ENCODE peak calls at places on chromosome X, in nine cellular contexts. One of them, this sample, is unnamed.

GRCh38 chrX:22135994-22136684 is 104.0 kb downstream of the PHEX start:
- DNase-seq in neural crest cell: peak
- DNase-seq in AG04449: no peak
- DNase-seq in choroid plexus epithelial cell: peak
- DNase-seq in hepatocyte: peak
- DNase-seq in WTC11: no peak
- DNase-seq in GM20000: peak
- DNase-seq in HFF-Myc: no peak
- DNase-seq in omental fat pad: no peak
- DNase-seq in this sample: no peak

GRCh38 chrX:74450803-74451449 is 29.6 kb downstream of the SLC16A2 start:
- DNase-seq in neural crest cell: no peak
- DNase-seq in AG04449: peak
- DNase-seq in choroid plexus epithelial cell: peak
- DNase-seq in hepatocyte: peak
- DNase-seq in WTC11: no peak
- DNase-seq in GM20000: no peak
- DNase-seq in HFF-Myc: peak
- DNase-seq in omental fat pad: peak
- DNase-seq in this sample: no peak

GRCh38 chrX:115030635-115031034 is 13.2 kb upstream of the IL13RA2 start:
- DNase-seq in neural crest cell: no peak
- DNase-seq in AG04449: no peak
- DNase-seq in choroid plexus epithelial cell: no peak
- DNase-seq in hepatocyte: peak
- DNase-seq in WTC11: no peak
- DNase-seq in GM20000: no peak
- DNase-seq in HFF-Myc: no peak
- DNase-seq in omental fat pad: no peak
- DNase-seq in this sample: no peak

GRCh38 chrX:16778993-16779392 is 7.3 kb upstream of the TXLNG start:
- DNase-seq in neural crest cell: no peak
- DNase-seq in AG04449: no peak
- DNase-seq in choroid plexus epithelial cell: no peak
- DNase-seq in hepatocyte: no peak
- DNase-seq in WTC11: no peak
- DNase-seq in GM20000: no peak
- DNase-seq in HFF-Myc: no peak
- DNase-seq in omental fat pad: no peak
- DNase-seq in this sample: no peak

GRCh38 chrX:96407043-96407442 is 277.6 kb upstream of the DIAPH2 start:
- DNase-seq in neural crest cell: no peak
- DNase-seq in AG04449: no peak
- DNase-seq in choroid plexus epithelial cell: peak
- DNase-seq in hepatocyte: peak
- DNase-seq in WTC11: no peak
- DNase-seq in GM20000: no peak
- DNase-seq in HFF-Myc: no peak
- DNase-seq in omental fat pad: no peak
- DNase-seq in this sample: no peak

GRCh38 chrX:13059676-13060499 is 15.5 kb upstream of the FAM9C start:
- DNase-seq in neural crest cell: no peak
- DNase-seq in AG04449: no peak
- DNase-seq in choroid plexus epithelial cell: peak
- DNase-seq in hepatocyte: peak
- DNase-seq in WTC11: no peak
- DNase-seq in GM20000: no peak
- DNase-seq in HFF-Myc: no peak
- DNase-seq in omental fat pad: no peak
- DNase-seq in this sample: no peak

GRCh38 chrX:149461746-149462145 is 43.4 kb downstream of the IDS start:
- DNase-seq in neural crest cell: no peak
- DNase-seq in AG04449: no peak
- DNase-seq in choroid plexus epithelial cell: no peak
- DNase-seq in hepatocyte: no peak
- DNase-seq in WTC11: no peak
- DNase-seq in GM20000: no peak
- DNase-seq in HFF-Myc: no peak
- DNase-seq in omental fat pad: no peak
- DNase-seq in this sample: no peak

GRCh38 chrX:861335-861890 is 230.8 kb downstream of the SHOX start:
- DNase-seq in neural crest cell: no peak
- DNase-seq in AG04449: no peak
- DNase-seq in choroid plexus epithelial cell: peak
- DNase-seq in hepatocyte: no peak
- DNase-seq in WTC11: no peak
- DNase-seq in GM20000: no peak
- DNase-seq in HFF-Myc: no peak
- DNase-seq in omental fat pad: no peak
- DNase-seq in this sample: no peak

GRCh38 chrX:150329282-150329681 is 33.8 kb upstream of the MAMLD1 start:
- DNase-seq in neural crest cell: no peak
- DNase-seq in AG04449: no peak
- DNase-seq in choroid plexus epithelial cell: no peak
- DNase-seq in hepatocyte: no peak
- DNase-seq in WTC11: no peak
- DNase-seq in GM20000: no peak
- DNase-seq in HFF-Myc: no peak
- DNase-seq in omental fat pad: no peak
- DNase-seq in this sample: no peak

GRCh38 chrX:55253528-55253927 is 11.2 kb downstream of the PAGE3 start:
- DNase-seq in neural crest cell: no peak
- DNase-seq in AG04449: no peak
- DNase-seq in choroid plexus epithelial cell: no peak
- DNase-seq in hepatocyte: no peak
- DNase-seq in WTC11: no peak
- DNase-seq in GM20000: no peak
- DNase-seq in HFF-Myc: no peak
- DNase-seq in omental fat pad: no peak
- DNase-seq in this sample: no peak

GRCh38 chrX:100870527-100870926 is 3.6 kb downstream of the NOX1 start:
- DNase-seq in neural crest cell: no peak
- DNase-seq in AG04449: no peak
- DNase-seq in choroid plexus epithelial cell: no peak
- DNase-seq in hepatocyte: no peak
- DNase-seq in WTC11: no peak
- DNase-seq in GM20000: no peak
- DNase-seq in HFF-Myc: no peak
- DNase-seq in omental fat pad: no peak
- DNase-seq in this sample: no peak

GRCh38 chrX:86012188-86012587 is 35.2 kb downstream of the CHM start:
- DNase-seq in neural crest cell: no peak
- DNase-seq in AG04449: no peak
- DNase-seq in choroid plexus epithelial cell: no peak
- DNase-seq in hepatocyte: no peak
- DNase-seq in WTC11: no peak
- DNase-seq in GM20000: no peak
- DNase-seq in HFF-Myc: no peak
- DNase-seq in omental fat pad: no peak
- DNase-seq in this sample: no peak

GRCh38 chrX:74923942-74924448 is 1.3 kb downstream of the NEXMIF start:
- DNase-seq in neural crest cell: no peak
- DNase-seq in AG04449: no peak
- DNase-seq in choroid plexus epithelial cell: no peak
- DNase-seq in hepatocyte: peak
- DNase-seq in WTC11: peak
- DNase-seq in GM20000: peak
- DNase-seq in HFF-Myc: no peak
- DNase-seq in omental fat pad: no peak
- DNase-seq in this sample: no peak

GRCh38 chrX:141405878-141406492 is 163.7 kb upstream of the SPANXC start:
- DNase-seq in neural crest cell: no peak
- DNase-seq in AG04449: peak
- DNase-seq in choroid plexus epithelial cell: peak
- DNase-seq in hepatocyte: peak
- DNase-seq in WTC11: no peak
- DNase-seq in GM20000: no peak
- DNase-seq in HFF-Myc: peak
- DNase-seq in omental fat pad: no peak
- DNase-seq in this sample: no peak

GRCh38 chrX:104707572-104707971 is 141.6 kb downstream of the IL1RAPL2 start:
- DNase-seq in neural crest cell: no peak
- DNase-seq in AG04449: no peak
- DNase-seq in choroid plexus epithelial cell: no peak
- DNase-seq in hepatocyte: no peak
- DNase-seq in WTC11: no peak
- DNase-seq in GM20000: no peak
- DNase-seq in HFF-Myc: no peak
- DNase-seq in omental fat pad: no peak
- DNase-seq in this sample: no peak

GRCh38 chrX:104707042-104707441 is 141.0 kb downstream of the IL1RAPL2 start:
- DNase-seq in neural crest cell: no peak
- DNase-seq in AG04449: no peak
- DNase-seq in choroid plexus epithelial cell: no peak
- DNase-seq in hepatocyte: no peak
- DNase-seq in WTC11: no peak
- DNase-seq in GM20000: no peak
- DNase-seq in HFF-Myc: no peak
- DNase-seq in omental fat pad: no peak
- DNase-seq in this sample: no peak

DNA sequence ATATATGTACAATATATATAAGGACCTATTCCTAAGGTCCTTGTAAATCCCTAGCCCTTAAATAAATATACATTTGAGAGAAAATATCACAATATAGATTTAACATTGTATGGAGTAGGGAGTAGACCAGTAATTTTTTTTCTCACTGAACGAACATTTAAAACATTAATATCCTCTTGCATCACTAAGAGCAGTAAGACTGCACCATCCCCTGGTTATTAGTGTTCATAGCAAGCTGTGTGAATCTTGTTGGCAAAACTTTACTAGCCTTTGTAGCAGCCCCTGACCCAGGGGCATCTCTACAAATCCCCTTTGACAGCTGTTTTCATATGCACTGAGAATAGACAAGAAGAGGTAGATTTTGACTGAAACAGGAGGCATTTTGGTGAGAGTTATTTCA is 146.5 kb downstream of the IL1RAPL2 start:
- DNase-seq in neural crest cell: no peak
- DNase-seq in AG04449: no peak
- DNase-seq in choroid plexus epithelial cell: peak
- DNase-seq in hepatocyte: no peak
- DNase-seq in WTC11: no peak
- DNase-seq in GM20000: no peak
- DNase-seq in HFF-Myc: no peak
- DNase-seq in omental fat pad: no peak
- DNase-seq in this sample: no peak
- TF ChIP-seq CTCF in neural crest cell: no peak
- TF ChIP-seq CTCF in AG04449: no peak
- TF ChIP-seq CTCF in choroid plexus epithelial cell: no peak
- TF ChIP-seq CTCF in hepatocyte: peak
- TF ChIP-seq CTCF in WTC11: no peak
- TF ChIP-seq CTCF in GM20000: no peak
- TF ChIP-seq CTCF in HFF-Myc: no peak
- TF ChIP-seq CTCF in omental fat pad: no peak
- TF ChIP-seq CTCF in this sample: no peak

GRCh38 chrX:108347800-108348199 is 90.4 kb downstream of the COL4A6 start:
- DNase-seq in neural crest cell: peak
- DNase-seq in AG04449: no peak
- DNase-seq in choroid plexus epithelial cell: no peak
- DNase-seq in hepatocyte: no peak
- DNase-seq in WTC11: peak
- DNase-seq in GM20000: no peak
- DNase-seq in HFF-Myc: no peak
- DNase-seq in omental fat pad: no peak
- DNase-seq in this sample: no peak
- TF ChIP-seq CTCF in neural crest cell: no peak
- TF ChIP-seq CTCF in AG04449: no peak
- TF ChIP-seq CTCF in choroid plexus epithelial cell: no peak
- TF ChIP-seq CTCF in hepatocyte: no peak
- TF ChIP-seq CTCF in WTC11: no peak
- TF ChIP-seq CTCF in GM20000: no peak
- TF ChIP-seq CTCF in HFF-Myc: no peak
- TF ChIP-seq CTCF in omental fat pad: no peak
- TF ChIP-seq CTCF in this sample: no peak

GRCh38 chrX:43850612-43851011 is 31.6 kb downstream of the MAOB start:
- DNase-seq in neural crest cell: no peak
- DNase-seq in AG04449: no peak
- DNase-seq in choroid plexus epithelial cell: no peak
- DNase-seq in hepatocyte: no peak
- DNase-seq in WTC11: no peak
- DNase-seq in GM20000: no peak
- DNase-seq in HFF-Myc: no peak
- DNase-seq in omental fat pad: no peak
- DNase-seq in this sample: no peak

GRCh38 chrX:43845776-43846175 is 36.5 kb downstream of the MAOB start:
- DNase-seq in neural crest cell: no peak
- DNase-seq in AG04449: no peak
- DNase-seq in choroid plexus epithelial cell: no peak
- DNase-seq in hepatocyte: no peak
- DNase-seq in WTC11: no peak
- DNase-seq in GM20000: no peak
- DNase-seq in HFF-Myc: no peak
- DNase-seq in omental fat pad: no peak
- DNase-seq in this sample: no peak

GRCh38 chrX:43849173-43849572 is 33.1 kb downstream of the MAOB start:
- DNase-seq in neural crest cell: no peak
- DNase-seq in AG04449: no peak
- DNase-seq in choroid plexus epithelial cell: no peak
- DNase-seq in hepatocyte: no peak
- DNase-seq in WTC11: no peak
- DNase-seq in GM20000: no peak
- DNase-seq in HFF-Myc: no peak
- DNase-seq in omental fat pad: no peak
- DNase-seq in this sample: no peak

GRCh38 chrX:43847352-43847751 is 34.9 kb downstream of the MAOB start:
- DNase-seq in neural crest cell: no peak
- DNase-seq in AG04449: no peak
- DNase-seq in choroid plexus epithelial cell: no peak
- DNase-seq in hepatocyte: no peak
- DNase-seq in WTC11: no peak
- DNase-seq in GM20000: no peak
- DNase-seq in HFF-Myc: no peak
- DNase-seq in omental fat pad: no peak
- DNase-seq in this sample: no peak

DNA sequence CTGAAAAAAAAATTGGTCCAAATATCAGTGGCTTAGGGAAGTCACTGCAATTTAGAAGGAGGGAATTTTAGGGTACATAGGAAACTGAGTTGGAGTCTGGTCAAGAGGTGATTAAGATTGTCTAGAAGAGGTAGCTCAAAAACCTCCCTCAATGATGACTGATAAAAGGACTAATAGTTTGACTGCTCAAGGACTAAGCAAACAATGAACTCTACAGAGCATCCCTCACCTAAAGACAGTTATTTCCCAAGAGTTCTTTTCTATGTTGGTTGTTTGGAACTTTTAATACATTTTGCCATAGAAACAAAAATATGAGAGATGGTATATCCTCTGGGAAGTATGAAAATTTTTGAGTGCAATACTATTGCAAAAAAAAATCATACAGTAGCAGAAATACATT is 35.7 kb downstream of the MAOB start:
- DNase-seq in neural crest cell: no peak
- DNase-seq in AG04449: no peak
- DNase-seq in choroid plexus epithelial cell: no peak
- DNase-seq in hepatocyte: no peak
- DNase-seq in WTC11: no peak
- DNase-seq in GM20000: no peak
- DNase-seq in HFF-Myc: no peak
- DNase-seq in omental fat pad: no peak
- DNase-seq in this sample: no peak
- TF ChIP-seq CTCF in neural crest cell: no peak
- TF ChIP-seq CTCF in AG04449: no peak
- TF ChIP-seq CTCF in choroid plexus epithelial cell: no peak
- TF ChIP-seq CTCF in hepatocyte: no peak
- TF ChIP-seq CTCF in WTC11: no peak
- TF ChIP-seq CTCF in GM20000: no peak
- TF ChIP-seq CTCF in HFF-Myc: no peak
- TF ChIP-seq CTCF in omental fat pad: no peak
- TF ChIP-seq CTCF in this sample: no peak

GRCh38 chrX:47200385-47201150 is 6.9 kb downstream of the UBA1 start:
- DNase-seq in neural crest cell: no peak
- DNase-seq in AG04449: no peak
- DNase-seq in choroid plexus epithelial cell: peak
- DNase-seq in hepatocyte: peak
- DNase-seq in WTC11: no peak
- DNase-seq in GM20000: no peak
- DNase-seq in HFF-Myc: no peak
- DNase-seq in omental fat pad: no peak
- DNase-seq in this sample: peak
- TF ChIP-seq CTCF in neural crest cell: peak
- TF ChIP-seq CTCF in AG04449: no peak
- TF ChIP-seq CTCF in choroid plexus epithelial cell: peak
- TF ChIP-seq CTCF in hepatocyte: no peak
- TF ChIP-seq CTCF in WTC11: no peak
- TF ChIP-seq CTCF in GM20000: no peak
- TF ChIP-seq CTCF in HFF-Myc: peak
- TF ChIP-seq CTCF in omental fat pad: no peak
- TF ChIP-seq CTCF in this sample: no peak

This sample was measured in lower leg skin.